ENCODE peak calls at places on chromosomes 12 and 14, in seven cellular contexts. One of them, this sample, is unnamed.

GRCh38 chr12:123896786-123897185 is 75.8 kb downstream of the CCDC92 start:
- DNase-seq in H7: no peak
- DNase-seq in endothelial cell: no peak
- DNase-seq in CD8-positive, alpha-beta memory T cell: no peak
- DNase-seq in KG1: no peak
- DNase-seq in NCI-H1105: no peak
- DNase-seq in PC-3: no peak
- DNase-seq in this sample: no peak

GRCh38 chr14:51546099-51546498 is 105.6 kb upstream of the FRMD6 start:
- DNase-seq in H7: no peak
- DNase-seq in endothelial cell: no peak
- DNase-seq in CD8-positive, alpha-beta memory T cell: no peak
- DNase-seq in KG1: no peak
- DNase-seq in NCI-H1105: no peak
- DNase-seq in PC-3: no peak
- DNase-seq in this sample: no peak

GRCh38 chr14:92728781-92729364 is 19.6 kb downstream of the LGMN start:
- DNase-seq in H7: no peak
- DNase-seq in endothelial cell: no peak
- DNase-seq in CD8-positive, alpha-beta memory T cell: no peak
- DNase-seq in KG1: no peak
- DNase-seq in NCI-H1105: peak
- DNase-seq in PC-3: peak
- DNase-seq in this sample: no peak

GRCh38 chr12:99767809-99768208 is 120.3 kb downstream of the GARIN6 start:
- DNase-seq in H7: no peak
- DNase-seq in endothelial cell: no peak
- DNase-seq in CD8-positive, alpha-beta memory T cell: no peak
- DNase-seq in KG1: no peak
- DNase-seq in NCI-H1105: peak
- DNase-seq in PC-3: peak
- DNase-seq in this sample: no peak

GRCh38 chr12:31634620-31635019 is 24.9 kb upstream of the ETFBKMT start:
- DNase-seq in H7: no peak
- DNase-seq in endothelial cell: no peak
- DNase-seq in CD8-positive, alpha-beta memory T cell: no peak
- DNase-seq in KG1: no peak
- DNase-seq in NCI-H1105: no peak
- DNase-seq in PC-3: no peak
- DNase-seq in this sample: no peak

GRCh38 chr12:124829008-124829707 is 34.5 kb downstream of the SCARB1 start:
- DNase-seq in H7: no peak
- DNase-seq in endothelial cell: no peak
- DNase-seq in CD8-positive, alpha-beta memory T cell: no peak
- DNase-seq in KG1: no peak
- DNase-seq in NCI-H1105: no peak
- DNase-seq in PC-3: peak
- DNase-seq in this sample: no peak

GRCh38 chr12:19183121-19183838 is 53.7 kb downstream of the PLEKHA5 start:
- DNase-seq in H7: no peak
- DNase-seq in endothelial cell: no peak
- DNase-seq in CD8-positive, alpha-beta memory T cell: no peak
- DNase-seq in KG1: no peak
- DNase-seq in NCI-H1105: no peak
- DNase-seq in PC-3: no peak
- DNase-seq in this sample: no peak

GRCh38 chr12:75921687-75922289 is 109.8 kb downstream of the PHLDA1 start:
- DNase-seq in H7: no peak
- DNase-seq in endothelial cell: no peak
- DNase-seq in CD8-positive, alpha-beta memory T cell: no peak
- DNase-seq in KG1: no peak
- DNase-seq in NCI-H1105: no peak
- DNase-seq in PC-3: no peak
- DNase-seq in this sample: no peak

GRCh38 chr12:701896-702539 is 38.8 kb upstream of the NINJ2 start:
- DNase-seq in H7: no peak
- DNase-seq in endothelial cell: no peak
- DNase-seq in CD8-positive, alpha-beta memory T cell: no peak
- DNase-seq in KG1: no peak
- DNase-seq in NCI-H1105: no peak
- DNase-seq in PC-3: no peak
- DNase-seq in this sample: no peak

GRCh38 chr12:89893972-89894706 is 185.5 kb upstream of the ATP2B1 start:
- DNase-seq in H7: no peak
- DNase-seq in endothelial cell: no peak
- DNase-seq in CD8-positive, alpha-beta memory T cell: no peak
- DNase-seq in KG1: no peak
- DNase-seq in NCI-H1105: no peak
- DNase-seq in PC-3: peak
- DNase-seq in this sample: no peak

GRCh38 chr12:14960548-14961465 is 594 bp downstream of the ARHGDIB start:
- DNase-seq in H7: no peak
- DNase-seq in endothelial cell: no peak
- DNase-seq in CD8-positive, alpha-beta memory T cell: peak
- DNase-seq in KG1: peak
- DNase-seq in NCI-H1105: no peak
- DNase-seq in PC-3: peak
- DNase-seq in this sample: peak

GRCh38 chr12:57515934-57516541 is 4.3 kb downstream of the DDIT3 start:
- DNase-seq in H7: no peak
- DNase-seq in endothelial cell: no peak
- DNase-seq in CD8-positive, alpha-beta memory T cell: no peak
- DNase-seq in KG1: no peak
- DNase-seq in NCI-H1105: no peak
- DNase-seq in PC-3: no peak
- DNase-seq in this sample: no peak

GRCh38 chr12:46494424-46494823 is 121.9 kb upstream of the SLC38A2 start:
- DNase-seq in H7: peak
- DNase-seq in endothelial cell: no peak
- DNase-seq in CD8-positive, alpha-beta memory T cell: no peak
- DNase-seq in KG1: no peak
- DNase-seq in NCI-H1105: no peak
- DNase-seq in PC-3: peak
- DNase-seq in this sample: no peak

GRCh38 chr14:52248057-52248456 is 19.4 kb upstream of the PTGDR start:
- DNase-seq in H7: no peak
- DNase-seq in endothelial cell: no peak
- DNase-seq in CD8-positive, alpha-beta memory T cell: no peak
- DNase-seq in KG1: no peak
- DNase-seq in NCI-H1105: no peak
- DNase-seq in PC-3: no peak
- DNase-seq in this sample: no peak

GRCh38 chr14:93033983-93034670 is 81.6 kb downstream of the ITPK1 start:
- DNase-seq in H7: peak
- DNase-seq in endothelial cell: peak
- DNase-seq in CD8-positive, alpha-beta memory T cell: peak
- DNase-seq in KG1: no peak
- DNase-seq in NCI-H1105: no peak
- DNase-seq in PC-3: no peak
- DNase-seq in this sample: peak

GRCh38 chr14:88189040-88189839 is 133.8 kb downstream of the KCNK10 start:
- DNase-seq in H7: peak
- DNase-seq in endothelial cell: peak
- DNase-seq in CD8-positive, alpha-beta memory T cell: peak
- DNase-seq in KG1: peak
- DNase-seq in NCI-H1105: peak
- DNase-seq in PC-3: peak
- DNase-seq in this sample: peak

GRCh38 chr14:75627406-75627805 is 33.3 kb downstream of the ERG28 start:
- DNase-seq in H7: no peak
- DNase-seq in endothelial cell: no peak
- DNase-seq in CD8-positive, alpha-beta memory T cell: no peak
- DNase-seq in KG1: no peak
- DNase-seq in NCI-H1105: no peak
- DNase-seq in PC-3: no peak
- DNase-seq in this sample: no peak

GRCh38 chr14:59918824-59919581 is 941 bp upstream of the LRRC9 start:
- DNase-seq in H7: peak
- DNase-seq in endothelial cell: peak
- DNase-seq in CD8-positive, alpha-beta memory T cell: no peak
- DNase-seq in KG1: peak
- DNase-seq in NCI-H1105: peak
- DNase-seq in PC-3: peak
- DNase-seq in this sample: no peak

GRCh38 chr12:94230357-94230905 is 82.1 kb downstream of the PLXNC1 start:
- DNase-seq in H7: no peak
- DNase-seq in endothelial cell: no peak
- DNase-seq in CD8-positive, alpha-beta memory T cell: no peak
- DNase-seq in KG1: no peak
- DNase-seq in NCI-H1105: no peak
- DNase-seq in PC-3: no peak
- DNase-seq in this sample: no peak

GRCh38 chr14:51460051-51460450 is 191.7 kb upstream of the FRMD6 start:
- DNase-seq in H7: no peak
- DNase-seq in endothelial cell: no peak
- DNase-seq in CD8-positive, alpha-beta memory T cell: no peak
- DNase-seq in KG1: no peak
- DNase-seq in NCI-H1105: no peak
- DNase-seq in PC-3: no peak
- DNase-seq in this sample: no peak

GRCh38 chr12:26266881-26267280 is 71.5 kb downstream of the SSPN start:
- DNase-seq in H7: no peak
- DNase-seq in endothelial cell: no peak
- DNase-seq in CD8-positive, alpha-beta memory T cell: no peak
- DNase-seq in KG1: no peak
- DNase-seq in NCI-H1105: no peak
- DNase-seq in PC-3: no peak
- DNase-seq in this sample: no peak

GRCh38 chr12:130204441-130204840 is 42.2 kb downstream of the FZD10 start:
- DNase-seq in H7: no peak
- DNase-seq in endothelial cell: no peak
- DNase-seq in CD8-positive, alpha-beta memory T cell: no peak
- DNase-seq in KG1: no peak
- DNase-seq in NCI-H1105: no peak
- DNase-seq in PC-3: no peak
- DNase-seq in this sample: no peak

GRCh38 chr14:92627707-92628215 is 114.2 kb downstream of the RIN3 start:
- DNase-seq in H7: no peak
- DNase-seq in endothelial cell: no peak
- DNase-seq in CD8-positive, alpha-beta memory T cell: no peak
- DNase-seq in KG1: no peak
- DNase-seq in NCI-H1105: no peak
- DNase-seq in PC-3: no peak
- DNase-seq in this sample: no peak

This sample was measured in effector CD4-positive, alpha-beta T cell.